ENCODE peak calls at places on chromosomes 12 and 14, in six cellular contexts. N is psoas muscle; G is stimulated activated CD8-positive, alpha-beta memory T cell treated with anti-CD3 and anti-CD28 coated beads, Interleukin-2, amount 100 ng/mL, for 1 hour; H is Panc1; I is BE2C; M is GM04504. R is an unnamed sample.

GRCh38 chr14:39315859-39316444 is 82.2 kb downstream of the MIA2 start:
- DNase-seq in N (no peak), G (no peak), H (no peak), I (no peak), M (no peak), R (no peak)

GRCh38 chr12:103820881-103821489 is 20.0 kb downstream of the NT5DC3 start:
- DNase-seq in N (no peak), G (no peak), H (no peak), I (no peak), M (no peak), R (no peak)

GRCh38 chr12:113633678-113634332 is 162.1 kb upstream of the LHX5 start:
- DNase-seq in N (no peak), G (no peak), H (no peak), I (no peak), M (no peak), R (no peak)

GRCh38 chr12:104163631-104164030 is 25.6 kb upstream of the NFYB start:
- DNase-seq in N (no peak), G (no peak), H (no peak), I (no peak), M (no peak), R (no peak)

GRCh38 chr14:106506901-106507305 is 980.5 kb downstream of the TMEM121 start:
- DNase-seq in N (no peak), G (no peak), H (no peak), I (no peak), M (no peak), R (no peak)

GRCh38 chr12:109554761-109555160 is 18.5 kb downstream of the MMAB start:
- DNase-seq in N (no peak), G (no peak), H (no peak), I (no peak), M (no peak), R (no peak)

GRCh38 chr12:94416613-94417012 is 43.1 kb downstream of the CEP83 start:
- DNase-seq in N (no peak), G (no peak), H (no peak), I (no peak), M (no peak), R (no peak)

GRCh38 chr14:95256776-95257060 is 63.0 kb downstream of the CLMN start:
- DNase-seq in N (no peak), G (no peak), H (no peak), I (no peak), M (no peak), R (no peak)

GRCh38 chr14:21436567-21437062 is 19.3 kb downstream of the CHD8 start:
- DNase-seq in N (no peak), G (no peak), H (no peak), I (no peak), M (no peak), R (no peak)

GRCh38 chr12:13103391-13104033 is at the start of gene GSG1:
- DNase-seq in N (no peak), G (no peak), H (no peak), I (no peak), M (no peak), R (no peak)

R was measured in omental fat pad.